ENCODE peak calls at places on chromosomes 4 and X, in seven cellular contexts. Z is K562, X is H9, F is neural progenitor cell, I is fibroblast of lung, W is IMR-90, G is mammary epithelial cell. A is an unnamed sample.

GRCh38 chrX:53421772-53422090 is 723 bp downstream of the SMC1A start:
- DNase-seq in X (no peak), Z (no peak), W (no peak), G (no peak), F (no peak), I (no peak), A (no peak)

GRCh38 chr4:38132140-38132673 is 172.0 kb downstream of the PTTG2 start:
- DNase-seq in F (peak), X (no peak), I (peak), G (peak), Z (no peak), W (peak), A (peak)

GRCh38 chr4:94068712-94069111 is 139.0 kb upstream of the SMARCAD1 start:
- DNase-seq in Z (no peak), X (no peak), F (no peak), W (no peak), I (no peak), G (no peak), A (no peak)

GRCh38 chr4:41160010-41160789 is 54.1 kb downstream of the APBB2 start:
- DNase-seq in I (peak), G (peak), F (no peak), X (peak), W (peak), Z (no peak), A (no peak)

GRCh38 chrX:48937065-48937907 is 18.5 kb upstream of the PIM2 start:
- DNase-seq in Z (peak), W (no peak), X (no peak), F (peak), I (peak), G (no peak), A (peak)

GRCh38 chrX:43880439-43880838 is 1.8 kb downstream of the MAOB start:
- DNase-seq in G (peak), Z (no peak), X (no peak), F (no peak), I (no peak), W (no peak), A (no peak)

GRCh38 chr4:10104211-10104990 is 12.2 kb downstream of the WDR1 start:
- DNase-seq in Z (no peak), F (peak), G (no peak), I (no peak), W (no peak), X (no peak), A (no peak)

GRCh38 chrX:41705680-41706374 is 17.1 kb downstream of the GPR34 start:
- DNase-seq in I (no peak), X (no peak), F (no peak), W (no peak), G (no peak), Z (no peak), A (peak)

GRCh38 chr4:20544645-20545044 is 155.6 kb upstream of the PACRGL start:
- DNase-seq in F (peak), G (peak), X (no peak), I (peak), Z (peak), W (peak), A (no peak)

GRCh38 chrX:26586570-26586969 is 370.6 kb downstream of the MAGEB5 start:
- DNase-seq in Z (no peak), X (no peak), G (no peak), I (no peak), F (peak), W (no peak), A (no peak)

GRCh38 chr4:47468686-47469365 is 5.3 kb upstream of the COMMD8 start:
- DNase-seq in Z (no peak), G (no peak), F (no peak), X (no peak), I (peak), W (peak), A (no peak)

GRCh38 chrX:53048169-53049126 is at the start of gene GPR173:
- DNase-seq in W (peak), G (no peak), F (peak), X (peak), I (peak), Z (no peak), A (no peak)

GRCh38 chr4:7150083-7150635 is 42.2 kb upstream of the SORCS2 start:
- DNase-seq in F (no peak), W (no peak), G (no peak), Z (no peak), X (no peak), I (no peak), A (no peak)

GRCh38 chr4:136927172-136927571 is 605.1 kb downstream of the PCDH18 start:
- DNase-seq in I (peak), X (no peak), Z (no peak), G (peak), F (no peak), W (peak), A (no peak)

GRCh38 chr4:139889901-139890300 is 224.3 kb downstream of the MGST2 start:
- DNase-seq in F (no peak), I (no peak), W (no peak), X (no peak), G (no peak), Z (no peak), A (no peak)

GRCh38 chrX:18099745-18100144 is 120.9 kb downstream of the BEND2 start:
- DNase-seq in X (no peak), I (no peak), F (no peak), W (no peak), Z (no peak), G (peak), A (no peak)

GRCh38 chrX:112846114-112846513 is 5.5 kb upstream of the AMOT start:
- DNase-seq in G (no peak), I (no peak), F (no peak), W (peak), X (no peak), Z (no peak), A (no peak)

GRCh38 chrX:40207626-40208025 is 109.9 kb upstream of the BCOR start:
- DNase-seq in G (peak), X (no peak), I (peak), Z (peak), F (no peak), W (peak), A (no peak)

GRCh38 chr4:129014566-129015509 is 78.5 kb downstream of the SCLT1 start:
- DNase-seq in G (no peak), I (peak), Z (no peak), W (peak), F (no peak), X (no peak), A (peak)

DNA sequence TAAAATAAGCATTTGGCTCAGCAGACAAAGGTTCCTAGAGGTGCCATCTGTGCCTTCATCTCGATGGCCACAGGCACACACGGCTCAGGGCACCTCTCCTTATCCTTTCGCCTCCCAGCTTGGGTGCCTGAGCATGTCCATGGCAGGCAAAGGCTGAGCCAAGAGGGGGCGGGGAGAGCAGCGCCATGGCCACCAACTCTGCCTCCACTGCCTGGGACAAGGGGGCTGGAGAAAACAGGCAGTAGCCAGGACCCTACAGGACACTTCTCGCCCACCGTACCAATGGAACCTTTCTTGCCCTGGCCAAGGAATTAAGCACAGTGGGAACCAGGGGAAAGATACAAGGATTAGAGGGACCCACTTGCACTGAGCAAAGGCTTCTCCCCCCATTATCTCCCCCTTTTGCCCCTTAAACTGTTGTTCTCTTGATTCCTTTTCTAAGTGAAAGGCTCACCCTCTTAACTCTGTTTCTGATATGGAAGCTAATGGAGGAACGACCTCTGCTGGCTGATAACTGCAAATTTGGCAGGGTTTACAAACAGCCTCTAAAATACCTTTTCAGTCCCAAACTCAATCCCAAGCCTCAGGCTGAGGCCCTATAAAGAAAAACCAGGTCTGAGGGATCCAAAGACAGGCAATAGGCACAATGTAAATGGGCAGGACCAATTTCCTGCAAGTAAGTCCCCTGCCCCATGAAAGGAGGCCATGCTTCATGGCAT is 335.2 kb downstream of the ADAM29 start:
- DNase-seq in Z (no peak), W (no peak), G (no peak), I (no peak), F (peak), X (peak), A (no peak)
- TF ChIP-seq CTCF in Z (no peak), W (no peak), G (no peak), I (no peak), F (peak), X (peak), A (no peak)

GRCh38 chrX:23898412-23898959 is 9.3 kb downstream of the APOO start:
- DNase-seq in W (peak), F (no peak), G (peak), Z (no peak), X (no peak), I (peak), A (no peak)
- H3K9ac ChIP-seq in W (no peak), F (no peak), G (no peak), Z (no peak), X (no peak), I (no peak), A (no peak)

DNA sequence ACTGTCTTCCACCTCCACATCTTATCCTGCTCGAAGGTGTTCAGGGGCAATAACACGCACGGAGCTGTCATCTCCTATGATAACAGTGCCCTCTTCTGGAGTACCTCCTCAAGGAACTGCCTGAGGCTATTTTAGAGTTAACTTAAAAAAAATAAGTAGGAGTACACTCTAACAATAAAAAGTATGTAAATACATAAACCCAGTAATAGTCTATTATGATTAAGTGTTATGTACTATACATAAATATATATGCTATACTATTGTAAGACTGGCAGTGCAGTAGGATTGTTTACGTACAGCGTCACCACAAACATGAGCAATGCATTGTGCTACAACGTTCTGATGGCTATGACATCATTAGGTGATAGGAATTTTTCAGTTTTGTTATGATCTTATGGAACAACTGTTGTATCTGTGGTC is 34.5 kb upstream of the TLR2 start:
- DNase-seq in I (peak), X (no peak), Z (no peak), G (peak), W (peak), F (peak), A (peak)
- TF ChIP-seq CTCF in I (peak), X (peak), Z (peak), G (no peak), W (peak), F (peak), A (peak)

GRCh38 chrX:78923198-78924015 is 21.8 kb upstream of the P2RY10 start:
- DNase-seq in X (no peak), F (no peak), G (no peak), Z (no peak), I (no peak), W (no peak), A (no peak)
- H3K9ac ChIP-seq in X (no peak), F (no peak), G (no peak), Z (no peak), I (no peak), W (no peak), A (no peak)

GRCh38 chr4:142282870-142283431 is 563.1 kb downstream of the INPP4B start:
- DNase-seq in Z (no peak), F (peak), I (no peak), X (no peak), W (no peak), G (no peak), A (peak)
- TF ChIP-seq CTCF in Z (no peak), F (peak), I (peak), X (peak), W (peak), G (peak), A (peak)

DNA sequence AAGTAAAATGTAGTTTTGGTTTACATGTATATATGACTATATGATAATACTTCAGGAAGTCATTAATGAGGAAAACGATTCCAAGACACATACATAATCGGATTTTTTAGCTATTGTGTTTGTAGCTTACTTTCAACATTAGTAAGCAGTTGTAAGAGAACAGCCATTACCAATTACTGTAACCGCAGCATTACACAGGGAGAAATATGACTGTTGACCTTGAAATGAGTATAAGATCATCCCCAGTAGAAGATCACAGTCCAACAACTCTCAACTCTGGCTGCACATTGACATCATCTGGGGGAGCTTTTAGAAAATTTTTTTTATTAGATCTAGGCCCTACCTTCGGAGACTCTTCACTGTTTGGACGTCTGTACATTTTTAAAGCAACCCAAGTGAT is 762.0 kb upstream of the MAGEB2 start:
- DNase-seq in Z (no peak), G (no peak), X (no peak), W (no peak), F (no peak), I (no peak), A (no peak)
- H3K9ac ChIP-seq in Z (no peak), G (no peak), X (no peak), W (no peak), F (no peak), I (no peak), A (no peak)

GRCh38 chr4:69951602-69952001 is 13.9 kb downstream of the CSN2 start:
- DNase-seq in W (no peak), Z (no peak), G (no peak), F (no peak), X (no peak), I (peak), A (no peak)

DNA sequence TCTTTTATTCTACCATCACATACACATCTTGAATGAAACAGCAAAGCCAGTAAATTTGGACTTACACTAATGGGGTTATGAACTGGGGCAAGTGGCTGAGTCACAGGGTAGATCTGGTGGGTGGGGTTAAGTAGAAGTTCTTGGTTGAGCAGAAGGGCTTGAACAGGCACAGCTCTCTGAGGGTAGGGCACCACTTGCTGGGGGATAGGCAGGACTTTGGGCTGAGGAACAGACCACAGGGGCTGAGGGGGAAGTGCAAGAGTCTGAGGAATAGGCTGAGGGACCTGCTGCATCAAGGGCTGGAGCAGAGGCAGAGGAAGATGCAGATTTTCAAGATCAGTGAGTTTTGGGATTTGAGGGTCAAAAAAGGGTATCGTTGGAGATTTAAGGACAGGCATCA is 8.3 kb downstream of the CSN2 start:
- DNase-seq in I (no peak), G (no peak), Z (no peak), W (no peak), F (no peak), X (peak), A (no peak)
- TF ChIP-seq CTCF in I (no peak), G (no peak), Z (no peak), W (no peak), F (no peak), X (no peak), A (no peak)

GRCh38 chr4:70737409-70737808 is 15.6 kb downstream of the RUFY3 start:
- DNase-seq in Z (no peak), F (no peak), X (no peak), I (no peak), W (no peak), G (no peak), A (peak)
- H3K9ac ChIP-seq in Z (no peak), F (no peak), X (no peak), I (no peak), W (no peak), G (no peak), A (peak)

A was measured in DND-41.